ENCODE peak calls at places on chromosomes 11 and 22, in four cellular contexts. W, V, B and P are unnamed samples.

GRCh38 chr11:11973361-11973800 is 35.0 kb downstream of the DKK3 start:
- DNase-seq in W (no peak), V (no peak), B (peak), P (no peak)

GRCh38 chr11:57310630-57311086 is 14.1 kb downstream of the TNKS1BP1 start:
- DNase-seq in B (no peak), V (no peak), W (no peak), P (no peak)

GRCh38 chr11:1048375-1049070 is 12.0 kb upstream of the MUC6 start:
- DNase-seq in W (no peak), B (no peak), V (no peak), P (no peak)

GRCh38 chr11:132588366-132588765 is 943.9 kb downstream of the OPCML start:
- DNase-seq in V (no peak), W (no peak), B (no peak), P (no peak)

GRCh38 chr11:85874265-85874664 is 19.1 kb downstream of the CCDC83 start:
- DNase-seq in B (no peak), W (no peak), V (no peak), P (no peak)

GRCh38 chr22:46132830-46133587 is 17.3 kb upstream of the PPARA start:
- DNase-seq in B (no peak), V (no peak), W (no peak), P (no peak)

GRCh38 chr22:22839570-22840314 is 47.9 kb upstream of the IGLL5 start:
- DNase-seq in B (no peak), W (no peak), V (no peak), P (no peak)

GRCh38 chr11:95698939-95699562 is 90.5 kb downstream of the FAM76B start:
- DNase-seq in V (no peak), B (no peak), W (no peak), P (no peak)

GRCh38 chr22:28674121-28674563 is 5.5 kb downstream of the TTC28 start:
- DNase-seq in W (peak), V (peak), B (no peak), P (no peak)

GRCh38 chr11:132962026-132962425 is 570.3 kb downstream of the OPCML start:
- DNase-seq in W (no peak), V (no peak), B (no peak), P (no peak)

GRCh38 chr11:124863826-124864165 is 1.4 kb upstream of the ROBO3 start:
- DNase-seq in W (no peak), B (no peak), V (no peak), P (peak)